ENCODE peak calls at places on chromosomes 6 and 20, in eight cellular contexts. L is neural progenitor cell; W is CD8-positive, alpha-beta T cell; S is ovary; N is heart left ventricle; T is H9; D is AG04450; Q is WERI-Rb-1. U is an unnamed sample.

GRCh38 chr6:55180258-55180657 is 5.9 kb downstream of the HCRTR2 start:
- DNase-seq in L (no peak), W (no peak), S (no peak), N (no peak), T (no peak), D (no peak), Q (no peak), U (no peak)

GRCh38 chr6:84764332-84765049 is at the start of gene TBX18:
- DNase-seq in L (peak; percentile 98), W (no peak), S (peak; percentile 71), N (peak; percentile 91), T (peak; percentile 97), D (peak; percentile 53), Q (peak; percentile 98), U (peak; percentile 100)

GRCh38 chr6:88641178-88641903 is 322.1 kb downstream of the RNGTT start:
- DNase-seq in L (no peak), W (no peak), S (no peak), N (no peak), T (no peak), D (no peak), Q (no peak), U (no peak)

GRCh38 chr6:121817141-121817540 is 381.7 kb downstream of the GJA1 start:
- DNase-seq in L (no peak), W (no peak), S (no peak), N (no peak), T (no peak), D (no peak), Q (no peak), U (no peak)

GRCh38 chr6:157530126-157530525 is 149.1 kb downstream of the ZDHHC14 start:
- DNase-seq in L (no peak), W (no peak), S (no peak), N (no peak), T (no peak), D (no peak), Q (no peak), U (no peak)

GRCh38 chr6:148779142-148779562 is 32.3 kb downstream of the UST start:
- DNase-seq in L (no peak), W (no peak), S (no peak), N (no peak), T (no peak), D (no peak), Q (no peak), U (no peak)

GRCh38 chr6:111789593-111789992 is 83.7 kb downstream of the FYN start:
- DNase-seq in L (no peak), W (no peak), S (no peak), N (peak; percentile 45), T (no peak), D (no peak), Q (no peak), U (no peak)

GRCh38 chr20:13930246-13930645 is 60.2 kb downstream of the SEL1L2 start:
- DNase-seq in L (no peak), W (no peak), S (no peak), N (no peak), T (no peak), D (no peak), Q (no peak), U (no peak)

GRCh38 chr6:32940656-32941411 is at the start of gene HLA-DMB:
- DNase-seq in L (peak; percentile 87), W (peak; percentile 44), S (no peak), N (peak; percentile 37), T (peak; percentile 72), D (peak; percentile 29), Q (peak; percentile 84), U (peak; percentile 58)

GRCh38 chr6:159908535-159908934 is 17.7 kb downstream of the MAS1 start:
- DNase-seq in L (no peak), W (no peak), S (no peak), N (no peak), T (no peak), D (no peak), Q (no peak), U (no peak)

DNA sequence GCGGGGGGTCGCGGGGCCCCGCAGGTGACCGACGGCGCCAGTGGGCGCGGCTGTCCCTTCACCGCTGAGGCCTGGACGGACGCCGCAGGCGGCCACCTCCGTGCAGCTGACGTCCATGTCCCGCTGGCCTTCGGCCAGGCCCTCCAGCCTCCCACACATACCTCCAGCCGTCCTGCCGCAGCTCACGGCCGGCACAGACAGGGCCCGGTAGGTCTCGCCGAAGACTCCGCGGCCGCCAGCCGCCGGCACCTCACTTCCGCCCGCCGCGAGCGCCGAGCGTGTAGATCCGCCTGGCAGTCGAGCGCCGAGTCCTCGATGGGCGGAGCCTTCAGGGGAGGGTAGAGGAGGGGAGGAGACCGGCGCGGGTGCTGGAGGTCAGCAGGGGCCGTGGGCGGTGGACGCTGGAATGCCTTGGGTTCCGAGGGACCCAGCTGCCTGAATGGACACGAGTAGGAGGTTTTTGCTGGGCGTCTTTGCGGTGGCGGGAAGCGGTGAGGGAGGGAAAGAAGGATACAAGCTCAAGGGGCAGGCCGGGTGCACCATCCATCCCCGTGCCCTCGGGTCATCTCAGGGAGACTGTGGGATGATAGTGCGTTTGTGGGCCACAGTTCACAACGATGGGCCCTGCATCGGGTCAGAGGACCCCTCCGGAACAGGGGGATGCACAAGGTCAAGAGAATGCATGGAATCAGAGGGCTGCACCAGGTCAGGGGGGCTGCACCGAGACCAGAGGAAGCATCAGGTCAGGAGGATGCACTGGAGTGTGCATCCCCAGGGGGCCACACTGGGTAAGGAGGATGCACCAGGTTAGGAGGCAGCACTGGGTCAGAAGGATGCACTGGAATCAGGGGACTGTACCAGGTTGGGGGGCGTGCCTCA is at the start of gene EXOC2:
- DNase-seq in L (peak; percentile 96), W (peak; percentile 83), S (peak; percentile 85), N (peak; percentile 91), T (peak; percentile 87), D (peak; percentile 36), Q (peak; percentile 95), U (peak; percentile 71)
- TF ChIP-seq CTCF in L (no peak), W (no peak), S (no peak), N (no peak), T (no peak), D (peak; percentile 16), Q (no peak), U (no peak)

DNA sequence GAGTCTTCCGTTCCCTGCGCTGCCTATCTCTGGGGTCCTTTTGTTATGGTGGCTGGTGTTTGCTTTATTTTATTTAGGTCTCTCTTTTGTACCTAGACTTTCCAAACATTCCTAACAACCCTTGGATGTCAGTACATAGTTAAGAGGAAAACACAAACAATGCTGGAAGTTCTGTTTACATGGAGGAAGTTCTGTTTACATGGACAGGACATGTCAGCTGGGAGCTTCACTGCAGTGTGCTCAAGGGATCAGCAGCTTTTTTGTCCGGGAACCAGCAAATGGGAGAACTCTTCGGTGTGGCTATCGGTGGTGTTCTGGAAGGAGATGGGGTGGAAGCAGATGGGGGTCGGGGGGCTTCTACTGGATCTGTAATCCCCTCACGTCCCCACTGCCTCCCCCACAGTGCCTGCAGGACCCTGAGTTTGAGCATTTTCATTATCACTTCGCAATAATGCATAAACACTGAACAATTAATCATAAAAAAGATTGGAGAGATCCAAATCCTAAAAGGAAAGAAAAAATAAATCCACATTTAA is 2.7 kb downstream of the SERPINB6 start:
- DNase-seq in L (no peak), W (no peak), S (no peak), N (no peak), T (no peak), D (no peak), Q (no peak), U (no peak)
- H3K27ac ChIP-seq in L (no peak overlapping the region), W (no peak overlapping the region), S (peak overlapping the region; percentile 60), N (peak overlapping the region; percentile 100), T (no peak overlapping the region), D (no peak overlapping the region), Q (no peak overlapping the region), U (no peak overlapping the region)

DNA sequence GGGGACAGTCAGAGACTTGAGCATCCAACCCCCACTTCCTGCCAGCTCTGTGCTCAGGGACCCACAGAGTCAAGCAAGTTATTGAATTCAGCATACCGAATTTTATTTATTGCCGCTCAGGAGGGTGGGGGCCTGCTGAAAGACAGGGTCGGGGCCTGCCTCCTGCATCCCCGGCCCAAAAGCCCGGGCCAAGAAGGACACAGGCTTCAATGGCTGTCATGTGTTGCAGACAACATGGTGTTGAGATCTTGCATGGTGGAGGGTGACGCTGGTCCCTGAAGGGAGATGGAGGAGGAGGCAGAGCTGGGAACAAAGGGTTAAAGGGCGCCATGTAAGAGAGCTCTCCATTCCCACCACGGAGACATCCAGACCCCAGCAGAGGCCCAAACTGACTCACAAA is 698 bp downstream of the SFTA2 start:
- DNase-seq in L (no peak), W (no peak), S (no peak), N (no peak), T (no peak), D (no peak), Q (no peak), U (no peak)
- TF ChIP-seq CTCF in L (no peak), W (no peak), S (no peak), N (no peak), T (no peak), D (no peak), Q (no peak), U (no peak)

DNA sequence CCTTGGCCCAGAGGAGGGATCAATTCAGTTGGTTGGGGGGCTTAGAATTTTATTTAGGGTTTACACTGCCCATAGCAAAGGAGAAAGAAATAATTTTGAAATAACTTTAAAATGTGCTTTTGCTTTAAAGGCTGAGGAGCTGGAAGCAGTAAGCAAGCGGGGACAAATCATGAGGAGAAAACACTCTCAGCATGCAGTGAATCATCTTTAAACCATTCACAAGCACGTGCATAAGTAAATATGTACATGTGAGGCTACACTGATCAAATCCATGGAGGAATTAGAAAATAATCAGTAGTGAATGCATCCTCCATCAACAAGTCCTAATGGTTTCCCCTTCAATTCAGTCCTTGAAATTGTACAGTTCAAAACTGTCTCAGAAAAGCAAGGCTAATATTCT is 181.0 kb downstream of the MTFR2 start:
- DNase-seq in L (no peak), W (no peak), S (no peak), N (no peak), T (no peak), D (peak; percentile 63), Q (no peak), U (peak; percentile 53)
- H3K27ac ChIP-seq in L (no peak overlapping the region), W (no peak overlapping the region), S (no peak overlapping the region), N (peak overlapping the region; percentile 48), T (no peak overlapping the region), D (peak overlapping the region; percentile 84), Q (no peak overlapping the region), U (peak overlapping the region; percentile 52)

GRCh38 chr20:60749804-60750602 is 502.1 kb upstream of the CDH4 start:
- DNase-seq in L (no peak), W (no peak), S (no peak), N (no peak), T (peak; percentile 76), D (no peak), Q (no peak), U (no peak)
- TF ChIP-seq CTCF in L (no peak), W (no peak), S (no peak), N (no peak), T (peak; percentile 47), D (no peak), Q (no peak), U (no peak)

U was measured in brain microvascular endothelial cell.